ENCODE peak calls at places on chromosome 15, in nine cellular contexts. R is Panc1; U is CD8-positive, alpha-beta T cell; M is PC-3; P is IMR-90; I is cardiac muscle cell; C is HCT116; S is HepG2; Z is PC-9. W is an unnamed sample.
A peak's percentile ranks its signal among the peaks of the same experiment; 100 is the strongest.

GRCh38 chr15:90402230-90402629 is 14.2 kb downstream of the IQGAP1 start:
- DNase-seq in R (peak; percentile 75), U (no peak), M (peak; percentile 92), P (peak; percentile 85), I (peak; percentile 87), C (peak; percentile 54), S (peak; percentile 29), Z (peak; percentile 57), W (no peak)

GRCh38 chr15:92449476-92449875 is 55.8 kb downstream of the ST8SIA2 start:
- DNase-seq in R (no peak), U (no peak), M (peak; percentile 11), P (peak; percentile 15), I (peak; percentile 3), C (no peak), S (no peak), Z (no peak), W (no peak)

GRCh38 chr15:70466305-70466704 is 297.1 kb downstream of the UACA start:
- DNase-seq in R (no peak), U (no peak), M (no peak), P (no peak), I (no peak), C (no peak), S (no peak), Z (no peak), W (no peak)

GRCh38 chr15:82805994-82806406 is at the start of gene FSD2:
- DNase-seq in R (no peak), U (no peak), M (no peak), P (no peak), I (no peak), C (no peak), S (no peak), Z (no peak), W (no peak)

GRCh38 chr15:93854088-93854487 is 377.3 kb upstream of the MCTP2 start:
- DNase-seq in R (no peak), U (no peak), M (no peak), P (no peak), I (no peak), C (no peak), S (no peak), Z (no peak), W (no peak)

GRCh38 chr15:38254065-38254883 is 1.6 kb downstream of the SPRED1 start:
- DNase-seq in R (peak; percentile 35), U (peak; percentile 9), M (peak; percentile 67), P (peak; percentile 68), I (peak; percentile 67), C (peak; percentile 51), S (peak; percentile 69), Z (peak; percentile 32), W (peak; percentile 62)

GRCh38 chr15:80689716-80690115 is 5.4 kb upstream of the ABHD17C start:
- DNase-seq in R (no peak), U (no peak), M (no peak), P (peak; percentile 23), I (peak; percentile 35), C (no peak), S (no peak), Z (no peak), W (no peak)

GRCh38 chr15:40543631-40544294 is 21.1 kb downstream of the CCDC32 start:
- DNase-seq in R (no peak), U (no peak), M (no peak), P (no peak), I (no peak), C (no peak), S (no peak), Z (no peak), W (no peak)

GRCh38 chr15:85976986-85977385 is 102.7 kb upstream of the AGBL1 start:
- DNase-seq in R (no peak), U (no peak), M (peak; percentile 38), P (no peak), I (no peak), C (no peak), S (no peak), Z (no peak), W (no peak)

GRCh38 chr15:24761704-24762302 is 86.2 kb downstream of the NPAP1 start:
- DNase-seq in R (no peak), U (no peak), M (peak; percentile 17), P (peak; percentile 19), I (peak; percentile 6), C (no peak), S (no peak), Z (no peak), W (no peak)
- TF ChIP-seq CTCF in R (peak; percentile 48), U (no peak), M (peak; percentile 59), P (peak; percentile 39), I (peak; percentile 34), C (peak; percentile 26), S (peak; percentile 13), Z (peak; percentile 53), W (peak; percentile 57)

GRCh38 chr15:65377105-65377975 is 462 bp downstream of the IGDCC3 start:
- DNase-seq in R (no peak), U (no peak), M (no peak), P (no peak), I (peak; percentile 48), C (no peak), S (no peak), Z (peak; percentile 29), W (no peak)
- H3K4me3 ChIP-seq in R (peak overlapping the region; percentile 44), U (peak overlapping the region; percentile 37), M (peak overlapping the region; percentile 63), P (peak overlapping the region; percentile 53), I (peak overlapping the region; percentile 91), C (peak overlapping the region; percentile 53), S (peak overlapping the region; percentile 84), Z (peak overlapping the region; percentile 46), W (peak overlapping the region; percentile 47)

GRCh38 chr15:44535092-44535491 is 1.9 kb upstream of the EIF3J start:
- DNase-seq in R (no peak), U (no peak), M (no peak), P (no peak), I (no peak), C (no peak), S (no peak), Z (no peak), W (no peak)

GRCh38 chr15:44536298-44536961 is 517 bp upstream of the EIF3J start:
- DNase-seq in R (peak; percentile 69), U (no peak), M (peak; percentile 82), P (peak; percentile 68), I (no peak), C (peak; percentile 64), S (peak; percentile 77), Z (peak; percentile 86), W (peak; percentile 71)

GRCh38 chr15:44536962-44537727 is at the start of gene EIF3J:
- DNase-seq in R (peak; percentile 69), U (peak; percentile 89), M (peak; percentile 97), P (peak; percentile 97), I (peak; percentile 99), C (peak; percentile 89), S (peak; percentile 91), Z (peak; percentile 95), W (peak; percentile 81)

GRCh38 chr15:44535509-44536297 is 1.2 kb upstream of the EIF3J start:
- DNase-seq in R (no peak), U (no peak), M (peak; percentile 41), P (no peak), I (no peak), C (no peak), S (peak; percentile 15), Z (peak; percentile 22), W (no peak)

GRCh38 chr15:44537728-44538240 is 837 bp downstream of the EIF3J start:
- DNase-seq in R (no peak), U (no peak), M (peak; percentile 36), P (peak; percentile 43), I (no peak), C (no peak), S (peak; percentile 49), Z (no peak), W (peak; percentile 28)
- TF ChIP-seq CTCF in R (no peak), U (no peak), M (no peak), P (no peak), I (no peak), C (no peak), S (no peak), Z (no peak), W (no peak)

DNA sequence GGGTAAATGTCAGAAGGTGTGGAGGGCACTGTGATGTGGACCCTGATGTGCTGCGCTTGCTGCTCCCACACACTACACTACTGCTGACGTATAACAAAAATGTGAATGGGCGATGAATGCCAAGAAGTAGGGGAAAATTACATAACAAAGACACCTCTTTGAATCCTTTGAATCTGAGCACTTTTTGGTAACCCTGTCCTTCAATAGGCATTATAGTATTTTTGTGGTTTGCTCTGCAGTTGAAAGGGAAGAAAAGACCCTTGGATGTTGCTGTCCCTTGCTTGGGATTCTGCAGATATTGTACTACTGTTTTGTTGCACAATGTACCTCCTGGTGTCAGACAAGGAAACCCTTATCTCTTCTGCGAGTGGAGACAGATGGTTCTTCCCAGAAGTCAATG is 124.7 kb upstream of the UBE3A start:
- DNase-seq in R (no peak), U (no peak), M (no peak), P (no peak), I (no peak), C (no peak), S (no peak), Z (no peak), W (no peak)
- H3K4me3 ChIP-seq in R (no peak overlapping the region), U (no peak overlapping the region), M (no peak overlapping the region), P (no peak overlapping the region), I (no peak overlapping the region), C (no peak overlapping the region), S (no peak overlapping the region), Z (no peak overlapping the region), W (no peak overlapping the region)

W was measured in LNCaP clone FGC.